ENCODE peak calls at places on chromosomes 6 and 20, in seven cellular contexts. P is trophoblast cell, K is IMR-90, G is neuronal stem cell, U is H9, S is mesendoderm, E is H1. O is an unnamed sample.

GRCh38 chr20:50427740-50428462 is 82.3 kb upstream of the PTPN1 start:
- DNase-seq in P (no peak), U (no peak), K (no peak), E (no peak), S (no peak), G (no peak), O (peak)

GRCh38 chr6:6881438-6882267 is 226.1 kb upstream of the RREB1 start:
- DNase-seq in U (no peak), G (no peak), P (no peak), K (no peak), E (no peak), S (peak), O (peak)

GRCh38 chr6:63640062-63640461 is 4.5 kb downstream of the PHF3 start:
- DNase-seq in E (no peak), K (peak), S (no peak), P (no peak), U (no peak), G (no peak), O (peak)

GRCh38 chr6:30542915-30543314 is 13.4 kb downstream of the GNL1 start:
- DNase-seq in S (no peak), K (peak), G (no peak), P (no peak), U (no peak), E (no peak), O (peak)

GRCh38 chr6:150667977-150668716 is 68.5 kb downstream of the PLEKHG1 start:
- DNase-seq in E (no peak), S (peak), U (no peak), P (peak), K (peak), G (peak), O (peak)

GRCh38 chr6:90103056-90103793 is 193.4 kb downstream of the BACH2 start:
- DNase-seq in G (no peak), S (no peak), U (no peak), K (no peak), E (no peak), P (peak), O (peak)

GRCh38 chr6:169317441-169318202 is 64.0 kb upstream of the THBS2 start:
- DNase-seq in U (no peak), E (no peak), S (no peak), P (no peak), K (no peak), G (no peak), O (no peak)

GRCh38 chr6:167645383-167645782 is 181.3 kb upstream of the AFDN start:
- DNase-seq in K (no peak), P (no peak), U (no peak), G (no peak), E (no peak), S (no peak), O (no peak)

GRCh38 chr6:153405926-153406325 is 274.8 kb upstream of the RGS17 start:
- DNase-seq in E (no peak), G (no peak), S (no peak), P (no peak), U (no peak), K (no peak), O (no peak)

GRCh38 chr6:144302701-144303351 is 17.7 kb downstream of the UTRN start:
- DNase-seq in G (no peak), P (no peak), E (no peak), K (peak), S (no peak), U (no peak), O (no peak)

GRCh38 chr20:6909608-6910007 is 142.1 kb downstream of the BMP2 start:
- DNase-seq in K (no peak), G (no peak), S (no peak), P (peak), U (no peak), E (no peak), O (no peak)

GRCh38 chr20:59398552-59399265 is 98.3 kb downstream of the EDN3 start:
- DNase-seq in P (no peak), G (no peak), S (no peak), U (no peak), K (no peak), E (no peak), O (no peak)

GRCh38 chr20:51434556-51435256 is 107.8 kb downstream of the NFATC2 start:
- DNase-seq in G (no peak), K (peak), P (peak), S (no peak), E (no peak), U (no peak), O (peak)

GRCh38 chr6:116003668-116004067 is 57.0 kb downstream of the FRK start:
- DNase-seq in S (no peak), U (no peak), G (no peak), K (no peak), P (no peak), E (no peak), O (no peak)

GRCh38 chr6:105458061-105458460 is 55.2 kb upstream of the PREP start:
- DNase-seq in P (no peak), G (no peak), K (no peak), E (no peak), S (no peak), U (no peak), O (no peak)

GRCh38 chr6:102154176-102154575 is 760.7 kb downstream of the GRIK2 start:
- DNase-seq in E (no peak), P (no peak), K (no peak), G (no peak), S (peak), U (no peak), O (no peak)

GRCh38 chr6:52074155-52074554 is 13.3 kb downstream of the PKHD1 start:
- DNase-seq in P (no peak), U (no peak), E (no peak), K (no peak), S (no peak), G (no peak), O (no peak)

GRCh38 chr6:52077180-52077884 is 10.1 kb downstream of the PKHD1 start:
- DNase-seq in K (no peak), S (peak), G (no peak), E (no peak), U (peak), P (no peak), O (no peak)

GRCh38 chr6:52081237-52081636 is 6.2 kb downstream of the PKHD1 start:
- DNase-seq in P (no peak), S (no peak), E (no peak), K (no peak), U (no peak), G (no peak), O (no peak)

GRCh38 chr6:52077961-52078613 is 9.3 kb downstream of the PKHD1 start:
- DNase-seq in K (no peak), S (peak), E (no peak), G (no peak), U (no peak), P (no peak), O (no peak)

GRCh38 chr6:52076791-52077179 is 10.6 kb downstream of the PKHD1 start:
- DNase-seq in K (no peak), S (peak), G (no peak), U (peak), E (no peak), P (peak), O (no peak)
- H3K18ac ChIP-seq in K (no peak), S (peak), G (no peak), U (no peak), E (peak), P (no peak), O (no peak)

DNA sequence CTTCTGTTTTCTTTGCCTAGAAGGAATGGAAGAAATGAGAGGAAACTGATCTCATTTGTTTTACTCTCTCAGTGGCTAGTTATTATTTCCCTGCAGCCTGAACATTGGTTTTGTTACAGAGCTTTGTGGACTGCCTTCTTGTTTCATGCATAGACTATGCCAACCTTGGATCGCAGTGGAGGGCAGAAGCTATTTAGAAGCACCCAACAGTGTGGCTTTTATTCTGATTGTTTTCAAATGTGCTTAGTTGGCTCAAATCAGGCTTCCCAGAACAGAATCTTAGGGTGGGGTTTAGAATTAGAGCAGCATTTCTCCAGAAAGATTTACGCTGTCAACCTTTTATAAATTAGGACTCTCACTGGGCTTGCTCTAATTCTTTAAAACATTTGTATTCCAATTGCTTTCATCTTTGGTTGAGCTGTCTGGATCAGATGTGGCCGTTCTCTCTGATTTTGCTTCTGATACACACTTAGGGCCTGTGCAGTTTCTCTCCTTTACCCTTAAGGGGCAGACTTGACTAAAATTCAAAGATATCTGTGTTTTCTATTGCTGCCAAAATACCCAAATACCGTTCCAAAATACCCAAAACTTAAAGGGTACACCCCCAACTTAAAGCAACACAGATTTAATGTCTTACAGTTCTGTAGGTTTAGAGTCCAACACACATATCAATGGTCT is 210.3 kb downstream of the BCKDHB start:
- DNase-seq in G (no peak), K (no peak), E (no peak), U (no peak), P (no peak), S (no peak), O (no peak)
- H3K18ac ChIP-seq in G (no peak), K (no peak), E (no peak), U (no peak), P (no peak), S (no peak), O (peak)

DNA sequence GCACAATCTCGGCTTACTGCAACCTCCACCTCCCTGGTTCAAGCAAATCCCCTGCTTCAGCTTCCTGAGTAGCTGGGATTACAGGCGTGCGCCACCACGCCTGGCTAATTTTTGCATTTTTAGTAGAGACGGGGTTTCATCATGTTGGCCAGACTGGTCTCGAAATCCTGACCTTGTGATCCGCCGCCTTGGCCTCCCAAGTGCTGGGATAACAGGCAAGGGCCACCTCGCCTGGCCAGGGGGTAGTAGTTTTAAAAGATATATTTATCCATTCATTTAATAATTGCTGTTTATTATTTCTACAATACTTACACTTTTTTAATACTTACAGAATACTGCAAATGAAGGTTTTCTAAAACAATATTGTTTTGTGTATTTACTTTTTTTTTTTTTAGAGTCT is 15.5 kb upstream of the DDX27 start:
- DNase-seq in P (no peak), S (no peak), U (no peak), E (no peak), G (no peak), K (no peak), O (no peak)
- H3K18ac ChIP-seq in P (no peak), S (no peak), U (no peak), E (no peak), G (no peak), K (no peak), O (no peak)

GRCh38 chr20:38138086-38138777 is 26.8 kb downstream of the TGM2 start:
- DNase-seq in E (no peak), K (no peak), P (no peak), U (no peak), G (no peak), S (no peak), O (no peak)
- H3K18ac ChIP-seq in E (no peak), K (no peak), P (no peak), U (no peak), G (no peak), S (no peak), O (no peak)

GRCh38 chr6:5705256-5705655 is 301.5 kb downstream of the NRN1 start:
- DNase-seq in G (no peak), P (no peak), U (no peak), S (no peak), K (no peak), E (no peak), O (no peak)
- H3K18ac ChIP-seq in G (no peak), P (no peak), U (no peak), S (no peak), K (no peak), E (no peak), O (no peak)

GRCh38 chr20:35325385-35325784 is 33.2 kb upstream of the FAM83C start:
- DNase-seq in P (no peak), K (no peak), S (no peak), G (no peak), U (no peak), E (no peak), O (no peak)
- H3K18ac ChIP-seq in P (no peak), K (no peak), S (no peak), G (no peak), U (no peak), E (no peak), O (no peak)

DNA sequence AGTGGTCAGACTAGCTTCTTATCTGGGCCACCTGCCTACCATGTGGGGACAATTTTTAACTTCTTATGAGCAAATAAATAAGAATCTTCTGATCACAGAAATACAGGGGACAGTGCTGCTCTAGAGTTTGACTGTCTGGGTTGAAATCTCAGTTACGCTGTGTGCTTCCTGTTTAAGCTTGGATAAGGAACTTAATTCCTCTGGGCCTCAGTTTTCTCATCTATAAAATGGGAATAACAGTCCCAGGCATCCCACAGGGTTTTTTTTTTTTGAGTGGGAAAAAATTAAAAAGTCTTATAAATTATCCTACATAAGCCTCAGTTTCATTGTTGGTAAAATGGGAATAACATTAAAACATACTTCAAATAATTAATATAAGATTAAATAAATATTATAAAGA is 340.9 kb downstream of the ESR1 start:
- DNase-seq in U (no peak), S (no peak), G (no peak), K (no peak), E (no peak), P (no peak), O (no peak)
- H3K18ac ChIP-seq in U (no peak), S (no peak), G (no peak), K (no peak), E (no peak), P (no peak), O (no peak)

O was measured in mesenchymal stem cell.